ENCODE peak calls at places on chromosomes 1 and 21, in six cellular contexts. N is GM12864, C is posterior cingulate gyrus, U is right cardiac atrium, G is HEK293T, S is ELF-1. T is an unnamed sample.

GRCh38 chr1:115210302-115210711 is 121.0 kb upstream of the TSPAN2 start:
- DNase-seq in U (no peak), S (no peak), C (no peak), N (no peak), G (no peak), T (no peak)

GRCh38 chr1:212286437-212287131 is 1.4 kb downstream of the PPP2R5A start:
- DNase-seq in C (no peak), S (no peak), U (no peak), G (no peak), N (no peak), T (peak)

GRCh38 chr1:80367058-80367457 is 1360.5 kb upstream of the ADGRL4 start:
- DNase-seq in N (no peak), G (no peak), U (no peak), C (no peak), S (no peak), T (no peak)

GRCh38 chr1:42962641-42963377 is 4.1 kb upstream of the SLC2A1 start:
- DNase-seq in S (peak), C (no peak), G (no peak), U (peak), N (no peak), T (peak)

GRCh38 chr1:106975944-106976343 is 80.5 kb upstream of the PRMT6 start:
- DNase-seq in C (no peak), U (no peak), S (peak), G (no peak), N (no peak), T (no peak)

GRCh38 chr21:46180079-46180722 is 4.1 kb downstream of the SPATC1L start:
- DNase-seq in G (no peak), C (no peak), S (peak), U (no peak), N (no peak), T (no peak)

GRCh38 chr1:205748398-205749093 is 1.4 kb downstream of the NUCKS1 start:
- DNase-seq in S (peak), G (peak), U (no peak), C (no peak), N (peak), T (peak)

GRCh38 chr1:215599418-215599817 is 32.3 kb downstream of the KCTD3 start:
- DNase-seq in S (no peak), U (no peak), G (peak), C (no peak), N (no peak), T (no peak)

GRCh38 chr1:184150776-184151531 is 99.4 kb downstream of the TSEN15 start:
- DNase-seq in U (peak), G (no peak), C (no peak), N (no peak), S (no peak), T (no peak)

GRCh38 chr1:52629021-52629643 is 3.8 kb upstream of the SHISAL2A start:
- DNase-seq in N (no peak), G (no peak), C (peak), U (no peak), S (peak), T (peak)

GRCh38 chr1:44707959-44708831 is 22.8 kb downstream of the RNU5D-1 start:
- DNase-seq in C (no peak), S (peak), G (peak), U (peak), N (no peak), T (peak)

T was measured in neural progenitor cell.